ENCODE peak calls at places on chromosomes 11 and 22, in four cellular contexts. S is fibroblast of pulmonary artery; Z is CD4-positive, CD25-positive, alpha-beta regulatory T cell; D is body of pancreas. K is an unnamed sample.

GRCh38 chr22:33821290-33821689 is 99.0 kb downstream of the LARGE1 start:
- DNase-seq in Z (no peak), S (peak), D (no peak), K (no peak)

GRCh38 chr11:19961225-19961624 is 199.1 kb downstream of the DBX1 start:
- DNase-seq in Z (no peak), D (no peak), S (no peak), K (no peak)

GRCh38 chr22:27825174-27825573 is 23.6 kb upstream of the MN1 start:
- DNase-seq in D (no peak), Z (no peak), S (no peak), K (no peak)

GRCh38 chr22:43066844-43067385 is 22.3 kb downstream of the TTLL1 start:
- DNase-seq in Z (no peak), D (no peak), S (peak), K (no peak)

GRCh38 chr11:1746516-1746931 is 3.9 kb downstream of the IFITM10 start:
- DNase-seq in D (no peak), S (no peak), Z (no peak), K (no peak)

GRCh38 chr11:33062137-33062536 is 22.8 kb downstream of the TCP11L1 start:
- DNase-seq in D (no peak), Z (no peak), S (no peak), K (no peak)

GRCh38 chr11:119091083-119091650 is 6.5 kb downstream of the HMBS start:
- DNase-seq in S (no peak), Z (no peak), D (no peak), K (no peak)

GRCh38 chr11:13963949-13964770 is 1.6 kb downstream of the SPON1 start:
- DNase-seq in D (no peak), Z (no peak), S (no peak), K (no peak)

GRCh38 chr22:17264321-17265052 is 45.3 kb upstream of the ADA2 start:
- DNase-seq in Z (no peak), D (no peak), S (peak), K (no peak)

GRCh38 chr22:20606041-20606783 is 98.8 kb downstream of the MED15 start:
- DNase-seq in S (peak), D (peak), Z (peak), K (peak)

GRCh38 chr11:134950692-134951304 is 538.8 kb upstream of the B3GAT1 start:
- DNase-seq in D (no peak), Z (no peak), S (peak), K (no peak)

GRCh38 chr11:115334932-115335788 is 169.1 kb downstream of the CADM1 start:
- DNase-seq in D (no peak), S (peak), Z (no peak), K (no peak)

GRCh38 chr22:29581799-29582198 is 886 bp upstream of the NIPSNAP1 start:
- DNase-seq in Z (no peak), D (peak), S (no peak), K (no peak)

GRCh38 chr11:77617892-77618291 is 19.7 kb downstream of the CLNS1A start:
- DNase-seq in S (no peak), Z (no peak), D (no peak), K (no peak)

GRCh38 chr22:49576241-49577141 is 251.2 kb downstream of the BRD1 start:
- DNase-seq in S (no peak), Z (no peak), D (no peak), K (no peak)

GRCh38 chr22:49575703-49576081 is 252.0 kb downstream of the BRD1 start:
- DNase-seq in S (no peak), D (no peak), Z (no peak), K (no peak)

GRCh38 chr22:49573109-49573765 is 254.4 kb downstream of the BRD1 start:
- DNase-seq in S (no peak), Z (no peak), D (no peak), K (no peak)

GRCh38 chr22:49574205-49574604 is 253.5 kb downstream of the BRD1 start:
- DNase-seq in Z (no peak), S (no peak), D (no peak), K (no peak)

DNA sequence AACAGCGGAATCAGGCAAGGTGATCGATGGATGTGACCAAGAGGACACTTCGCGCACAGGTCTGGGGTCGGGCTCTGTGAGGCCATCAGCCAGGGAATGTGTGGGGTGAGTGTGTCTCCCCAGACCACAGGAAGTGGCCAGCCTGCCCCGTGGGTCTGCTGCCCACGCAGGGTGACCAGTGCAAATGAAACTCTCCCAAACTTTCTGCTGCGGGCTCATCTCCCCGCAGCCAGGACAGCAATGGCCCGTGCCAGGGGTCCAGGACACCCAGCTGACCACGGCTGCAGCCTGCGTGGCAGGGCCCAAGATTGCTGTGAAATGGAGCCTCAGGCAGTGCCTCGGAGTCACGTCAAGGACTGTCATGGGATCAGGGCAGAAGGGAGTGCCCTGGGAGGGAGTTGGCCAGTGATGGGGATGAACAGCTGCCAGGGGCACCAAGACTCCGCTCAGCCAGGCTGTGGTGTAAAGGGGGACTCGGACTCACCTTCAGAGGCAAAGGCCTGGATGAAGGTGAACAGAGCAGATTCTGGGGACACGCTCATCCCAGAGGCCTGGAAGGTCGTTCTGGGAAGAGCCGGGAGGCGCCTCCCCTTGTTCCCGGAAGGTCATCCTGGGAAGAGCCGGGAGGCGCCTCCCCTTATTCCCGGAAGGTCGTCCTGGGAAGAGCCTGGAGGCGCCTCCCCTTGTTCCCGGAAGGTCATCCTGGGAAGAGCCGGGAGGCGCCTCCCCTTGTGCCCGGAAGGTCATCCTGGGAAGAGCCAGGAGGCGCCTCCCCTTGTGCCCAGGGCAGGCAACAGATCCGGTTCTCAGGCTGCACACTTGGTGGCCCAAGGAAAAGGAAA is 252.6 kb downstream of the BRD1 start:
- DNase-seq in D (no peak), S (no peak), Z (no peak), K (no peak)
- H3K4me3 ChIP-seq in D (no peak), S (no peak), Z (no peak), K (no peak)

DNA sequence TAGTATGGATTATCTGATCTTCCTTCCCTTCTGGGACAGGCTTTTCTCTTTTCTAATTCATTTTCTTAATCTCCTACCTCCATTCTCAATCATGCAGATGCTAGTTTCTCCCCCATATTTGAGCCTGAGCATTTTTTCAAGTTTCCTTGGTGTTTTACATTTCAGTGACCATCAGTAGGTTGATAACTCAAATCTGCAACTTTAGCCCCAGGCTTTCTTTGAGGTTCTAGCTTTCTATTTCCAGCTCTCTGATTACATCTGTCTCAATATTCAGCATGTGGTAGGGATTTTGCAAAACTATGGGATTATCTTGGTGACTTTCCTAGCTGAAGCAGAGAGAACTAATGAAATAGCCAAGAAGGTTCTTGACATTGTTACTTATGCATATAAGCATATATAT is 67.8 kb downstream of the ARHGEF12 start:
- DNase-seq in Z (no peak), D (no peak), S (no peak), K (no peak)
- H3K4me3 ChIP-seq in Z (no peak), D (no peak), S (no peak), K (peak)

DNA sequence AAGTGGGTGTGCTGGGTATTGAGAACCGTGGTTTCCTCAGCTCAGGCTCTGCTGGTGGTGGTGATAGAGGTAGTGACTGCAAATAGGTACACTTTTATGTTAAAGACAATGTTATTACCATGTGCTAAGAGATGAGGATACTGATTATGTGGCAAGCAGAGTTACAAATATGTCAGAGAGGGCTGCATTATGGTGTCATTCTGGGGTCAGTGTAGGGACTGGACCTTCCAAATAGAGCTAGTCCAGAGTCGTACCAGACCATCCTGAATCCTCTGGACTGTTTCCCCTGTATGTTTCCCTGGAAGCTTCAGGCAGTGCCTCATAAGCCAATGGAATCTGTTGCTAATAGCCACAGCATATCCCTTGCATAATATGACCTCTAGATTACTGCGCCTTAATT is at the start of gene DNAJB7:
- DNase-seq in S (no peak), Z (no peak), D (no peak), K (no peak)
- H3K4me3 ChIP-seq in S (no peak), Z (no peak), D (no peak), K (no peak)

GRCh38 chr11:86115542-86116385 is 46.9 kb upstream of the PICALM start:
- DNase-seq in D (no peak), Z (no peak), S (peak), K (no peak)
- H3K4me3 ChIP-seq in D (no peak), Z (peak), S (no peak), K (no peak)

DNA sequence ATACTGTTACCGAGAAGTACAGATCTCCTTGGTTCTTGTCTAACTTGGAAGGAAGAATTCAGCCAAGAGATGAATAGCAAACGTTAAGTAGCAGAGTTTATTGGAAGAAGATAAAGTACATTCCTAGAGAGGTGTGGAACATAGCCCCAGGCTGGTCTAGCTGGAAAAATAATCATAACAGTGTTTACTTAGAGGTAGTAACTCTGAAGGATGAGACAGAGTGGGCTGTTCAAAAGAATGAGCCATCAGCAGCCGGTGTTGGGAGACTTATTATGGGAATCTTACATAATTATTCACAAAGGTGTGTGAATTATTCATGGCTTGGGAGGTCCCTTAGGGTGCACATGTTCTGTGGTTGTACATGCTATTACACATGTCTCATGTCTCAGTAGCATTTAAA is 276.5 kb downstream of the LUZP2 start:
- DNase-seq in D (no peak), Z (no peak), S (no peak), K (no peak)
- H3K4me3 ChIP-seq in D (no peak), Z (no peak), S (no peak), K (no peak)

GRCh38 chr11:44987506-44987905 is 36.8 kb upstream of the TP53I11 start:
- DNase-seq in Z (no peak), D (peak), S (no peak), K (no peak)

GRCh38 chr11:44985721-44986120 is 35.0 kb upstream of the TP53I11 start:
- DNase-seq in S (no peak), D (peak), Z (no peak), K (no peak)

GRCh38 chr11:44988111-44988510 is 37.4 kb upstream of the TP53I11 start:
- DNase-seq in S (no peak), D (no peak), Z (no peak), K (no peak)

GRCh38 chr11:44983786-44984185 is 33.1 kb upstream of the TP53I11 start:
- DNase-seq in D (peak), Z (no peak), S (no peak), K (no peak)

DNA sequence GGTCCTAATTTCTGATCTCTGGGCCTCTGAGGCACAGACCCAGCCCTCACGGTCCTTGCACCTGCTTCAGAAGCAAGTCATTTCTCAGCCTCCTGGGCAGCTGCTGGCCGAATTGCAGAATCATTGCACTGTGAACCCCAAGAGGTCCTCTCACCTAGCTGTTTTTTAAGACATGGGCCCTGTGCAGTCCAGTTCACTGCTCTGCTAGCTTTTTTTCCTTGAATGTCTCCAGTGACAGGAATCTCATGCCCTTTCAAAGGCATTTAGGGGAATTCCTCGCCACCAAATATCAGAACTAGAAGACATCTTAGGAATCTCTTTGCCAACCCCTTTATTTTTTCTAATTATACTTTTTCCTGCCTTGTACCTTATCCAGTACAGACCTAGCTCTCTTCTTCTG is 35.6 kb upstream of the TP53I11 start:
- DNase-seq in S (no peak), D (peak), Z (no peak), K (no peak)
- H3K4me3 ChIP-seq in S (no peak), D (no peak), Z (no peak), K (no peak)

GRCh38 chr11:60910281-60910687 is 3.7 kb upstream of the TMEM109 start:
- DNase-seq in S (no peak), Z (no peak), D (no peak), K (no peak)
- H3K4me3 ChIP-seq in S (no peak), Z (no peak), D (no peak), K (no peak)

GRCh38 chr22:41781508-41781906 is 19.0 kb upstream of the CCDC134 start:
- DNase-seq in D (no peak), S (no peak), Z (no peak), K (no peak)
- H3K4me3 ChIP-seq in D (no peak), S (no peak), Z (peak), K (no peak)

GRCh38 chr22:23225724-23226496 is 45.6 kb downstream of the BCR start:
- DNase-seq in D (no peak), Z (peak), S (peak), K (no peak)
- H3K4me3 ChIP-seq in D (no peak), Z (no peak), S (no peak), K (peak)

K was measured in SK-N-MC.